ENCODE peak calls at places on chromosomes 16 and 17, in eight cellular contexts. One of them, this sample, is unnamed.

GRCh38 chr16:680967-681745 is 946 bp downstream of the STUB1 start:
- DNase-seq in NCI-H1092 treated with DMSO at 0.1 percent for 48 hours: no peak
- DNase-seq in NCI-H510A treated with DMSO at 0.1 percent for 48 hours: no peak
- DNase-seq in left colon: no peak
- DNase-seq in Ammon's horn: no peak
- DNase-seq in H54: no peak
- DNase-seq in lower leg skin: no peak
- DNase-seq in stimulated activated naive CD4-positive, alpha-beta T cell: no peak
- DNase-seq in this sample: peak

GRCh38 chr17:17414316-17414937 is 62.4 kb upstream of the MED9 start:
- DNase-seq in NCI-H510A treated with DMSO at 0.1 percent for 48 hours: no peak
- DNase-seq in stimulated activated naive CD4-positive, alpha-beta T cell: no peak
- DNase-seq in NCI-H1092 treated with DMSO at 0.1 percent for 48 hours: no peak
- DNase-seq in lower leg skin: peak
- DNase-seq in left colon: no peak
- DNase-seq in H54: no peak
- DNase-seq in Ammon's horn: peak
- DNase-seq in this sample: peak

GRCh38 chr16:4038448-4038847 is 77.8 kb downstream of the ADCY9 start:
- DNase-seq in NCI-H1092 treated with DMSO at 0.1 percent for 48 hours: no peak
- DNase-seq in NCI-H510A treated with DMSO at 0.1 percent for 48 hours: no peak
- DNase-seq in lower leg skin: no peak
- DNase-seq in Ammon's horn: no peak
- DNase-seq in stimulated activated naive CD4-positive, alpha-beta T cell: no peak
- DNase-seq in H54: no peak
- DNase-seq in left colon: no peak
- DNase-seq in this sample: no peak

GRCh38 chr17:74408262-74408661 is 23.6 kb upstream of the GPRC5C start:
- DNase-seq in NCI-H1092 treated with DMSO at 0.1 percent for 48 hours: peak
- DNase-seq in H54: no peak
- DNase-seq in stimulated activated naive CD4-positive, alpha-beta T cell: no peak
- DNase-seq in NCI-H510A treated with DMSO at 0.1 percent for 48 hours: no peak
- DNase-seq in lower leg skin: no peak
- DNase-seq in left colon: no peak
- DNase-seq in Ammon's horn: no peak
- DNase-seq in this sample: no peak

GRCh38 chr16:10839271-10839661 is 20.7 kb upstream of the TVP23A start:
- DNase-seq in NCI-H510A treated with DMSO at 0.1 percent for 48 hours: no peak
- DNase-seq in lower leg skin: no peak
- DNase-seq in left colon: no peak
- DNase-seq in NCI-H1092 treated with DMSO at 0.1 percent for 48 hours: no peak
- DNase-seq in stimulated activated naive CD4-positive, alpha-beta T cell: no peak
- DNase-seq in H54: no peak
- DNase-seq in Ammon's horn: no peak
- DNase-seq in this sample: peak

GRCh38 chr16:65410801-65411200 is 288.9 kb upstream of the CDH11 start:
- DNase-seq in Ammon's horn: no peak
- DNase-seq in lower leg skin: no peak
- DNase-seq in stimulated activated naive CD4-positive, alpha-beta T cell: no peak
- DNase-seq in left colon: no peak
- DNase-seq in H54: no peak
- DNase-seq in NCI-H1092 treated with DMSO at 0.1 percent for 48 hours: no peak
- DNase-seq in NCI-H510A treated with DMSO at 0.1 percent for 48 hours: no peak
- DNase-seq in this sample: no peak

GRCh38 chr17:17681744-17682292 is 560 bp downstream of the RAI1 start:
- DNase-seq in lower leg skin: peak
- DNase-seq in left colon: no peak
- DNase-seq in NCI-H1092 treated with DMSO at 0.1 percent for 48 hours: peak
- DNase-seq in Ammon's horn: no peak
- DNase-seq in NCI-H510A treated with DMSO at 0.1 percent for 48 hours: no peak
- DNase-seq in H54: no peak
- DNase-seq in stimulated activated naive CD4-positive, alpha-beta T cell: peak
- DNase-seq in this sample: peak

GRCh38 chr17:14813649-14814048 is 451.5 kb downstream of the PMP22 start:
- DNase-seq in H54: no peak
- DNase-seq in lower leg skin: no peak
- DNase-seq in Ammon's horn: peak
- DNase-seq in NCI-H1092 treated with DMSO at 0.1 percent for 48 hours: no peak
- DNase-seq in stimulated activated naive CD4-positive, alpha-beta T cell: peak
- DNase-seq in left colon: no peak
- DNase-seq in NCI-H510A treated with DMSO at 0.1 percent for 48 hours: no peak
- DNase-seq in this sample: no peak

GRCh38 chr17:48520631-48521045 is 10.2 kb downstream of the HOXB1 start:
- DNase-seq in NCI-H510A treated with DMSO at 0.1 percent for 48 hours: no peak
- DNase-seq in Ammon's horn: no peak
- DNase-seq in H54: no peak
- DNase-seq in left colon: no peak
- DNase-seq in NCI-H1092 treated with DMSO at 0.1 percent for 48 hours: no peak
- DNase-seq in lower leg skin: no peak
- DNase-seq in stimulated activated naive CD4-positive, alpha-beta T cell: no peak
- DNase-seq in this sample: no peak

GRCh38 chr16:8950580-8951077 is 13.1 kb downstream of the USP7 start:
- DNase-seq in H54: no peak
- DNase-seq in Ammon's horn: no peak
- DNase-seq in left colon: no peak
- DNase-seq in stimulated activated naive CD4-positive, alpha-beta T cell: no peak
- DNase-seq in lower leg skin: no peak
- DNase-seq in NCI-H1092 treated with DMSO at 0.1 percent for 48 hours: no peak
- DNase-seq in NCI-H510A treated with DMSO at 0.1 percent for 48 hours: no peak
- DNase-seq in this sample: no peak

GRCh38 chr16:69725480-69726312 is 664 bp downstream of the NQO1 start:
- DNase-seq in NCI-H1092 treated with DMSO at 0.1 percent for 48 hours: no peak
- DNase-seq in lower leg skin: no peak
- DNase-seq in left colon: no peak
- DNase-seq in H54: no peak
- DNase-seq in stimulated activated naive CD4-positive, alpha-beta T cell: no peak
- DNase-seq in NCI-H510A treated with DMSO at 0.1 percent for 48 hours: no peak
- DNase-seq in Ammon's horn: no peak
- DNase-seq in this sample: no peak

GRCh38 chr17:76081295-76082210 is 2.6 kb downstream of the ZACN start:
- DNase-seq in NCI-H1092 treated with DMSO at 0.1 percent for 48 hours: no peak
- DNase-seq in Ammon's horn: no peak
- DNase-seq in H54: no peak
- DNase-seq in NCI-H510A treated with DMSO at 0.1 percent for 48 hours: no peak
- DNase-seq in lower leg skin: no peak
- DNase-seq in stimulated activated naive CD4-positive, alpha-beta T cell: no peak
- DNase-seq in left colon: no peak
- DNase-seq in this sample: no peak

GRCh38 chr17:57985675-57985974 is 2.4 kb downstream of the VEZF1 start:
- DNase-seq in Ammon's horn: no peak
- DNase-seq in H54: peak
- DNase-seq in lower leg skin: no peak
- DNase-seq in stimulated activated naive CD4-positive, alpha-beta T cell: no peak
- DNase-seq in left colon: no peak
- DNase-seq in NCI-H1092 treated with DMSO at 0.1 percent for 48 hours: no peak
- DNase-seq in NCI-H510A treated with DMSO at 0.1 percent for 48 hours: no peak
- DNase-seq in this sample: no peak

GRCh38 chr16:57630402-57630787 is 2.0 kb downstream of the ADGRG1 start:
- DNase-seq in H54: no peak
- DNase-seq in left colon: no peak
- DNase-seq in lower leg skin: no peak
- DNase-seq in stimulated activated naive CD4-positive, alpha-beta T cell: no peak
- DNase-seq in NCI-H510A treated with DMSO at 0.1 percent for 48 hours: no peak
- DNase-seq in NCI-H1092 treated with DMSO at 0.1 percent for 48 hours: no peak
- DNase-seq in Ammon's horn: no peak
- DNase-seq in this sample: no peak

GRCh38 chr17:15456972-15457722 is 10.3 kb downstream of the CDRT4 start:
- DNase-seq in lower leg skin: peak
- DNase-seq in left colon: peak
- DNase-seq in H54: no peak
- DNase-seq in stimulated activated naive CD4-positive, alpha-beta T cell: no peak
- DNase-seq in Ammon's horn: peak
- DNase-seq in NCI-H1092 treated with DMSO at 0.1 percent for 48 hours: peak
- DNase-seq in NCI-H510A treated with DMSO at 0.1 percent for 48 hours: no peak
- DNase-seq in this sample: peak

GRCh38 chr17:14304876-14305636 is 4.2 kb downstream of the HS3ST3B1 start:
- DNase-seq in NCI-H510A treated with DMSO at 0.1 percent for 48 hours: no peak
- DNase-seq in H54: no peak
- DNase-seq in NCI-H1092 treated with DMSO at 0.1 percent for 48 hours: no peak
- DNase-seq in lower leg skin: no peak
- DNase-seq in Ammon's horn: no peak
- DNase-seq in left colon: no peak
- DNase-seq in stimulated activated naive CD4-positive, alpha-beta T cell: no peak
- DNase-seq in this sample: no peak

GRCh38 chr16:57202095-57202886 is 16.2 kb downstream of the RSPRY1 start:
- DNase-seq in stimulated activated naive CD4-positive, alpha-beta T cell: no peak
- DNase-seq in left colon: no peak
- DNase-seq in NCI-H510A treated with DMSO at 0.1 percent for 48 hours: no peak
- DNase-seq in lower leg skin: no peak
- DNase-seq in NCI-H1092 treated with DMSO at 0.1 percent for 48 hours: no peak
- DNase-seq in H54: no peak
- DNase-seq in Ammon's horn: no peak
- DNase-seq in this sample: no peak

GRCh38 chr17:28065706-28066105 is 23.2 kb downstream of the NLK start:
- DNase-seq in left colon: no peak
- DNase-seq in NCI-H510A treated with DMSO at 0.1 percent for 48 hours: no peak
- DNase-seq in H54: no peak
- DNase-seq in Ammon's horn: no peak
- DNase-seq in lower leg skin: no peak
- DNase-seq in stimulated activated naive CD4-positive, alpha-beta T cell: no peak
- DNase-seq in NCI-H1092 treated with DMSO at 0.1 percent for 48 hours: no peak
- DNase-seq in this sample: no peak

GRCh38 chr16:82016268-82016667 is 5.0 kb upstream of the SDR42E1 start:
- DNase-seq in stimulated activated naive CD4-positive, alpha-beta T cell: no peak
- DNase-seq in NCI-H1092 treated with DMSO at 0.1 percent for 48 hours: no peak
- DNase-seq in H54: peak
- DNase-seq in lower leg skin: no peak
- DNase-seq in NCI-H510A treated with DMSO at 0.1 percent for 48 hours: no peak
- DNase-seq in Ammon's horn: no peak
- DNase-seq in left colon: no peak
- DNase-seq in this sample: no peak

GRCh38 chr16:26394409-26394808 is 672.3 kb upstream of the C16orf82 start:
- DNase-seq in lower leg skin: no peak
- DNase-seq in NCI-H510A treated with DMSO at 0.1 percent for 48 hours: no peak
- DNase-seq in NCI-H1092 treated with DMSO at 0.1 percent for 48 hours: no peak
- DNase-seq in H54: no peak
- DNase-seq in stimulated activated naive CD4-positive, alpha-beta T cell: no peak
- DNase-seq in Ammon's horn: no peak
- DNase-seq in left colon: no peak
- DNase-seq in this sample: no peak

GRCh38 chr17:62595484-62595883 is 32.0 kb upstream of the MRC2 start:
- DNase-seq in Ammon's horn: no peak
- DNase-seq in NCI-H510A treated with DMSO at 0.1 percent for 48 hours: no peak
- DNase-seq in lower leg skin: no peak
- DNase-seq in H54: no peak
- DNase-seq in NCI-H1092 treated with DMSO at 0.1 percent for 48 hours: no peak
- DNase-seq in stimulated activated naive CD4-positive, alpha-beta T cell: no peak
- DNase-seq in left colon: no peak
- DNase-seq in this sample: no peak

GRCh38 chr16:4753227-4753626 is 13.7 kb downstream of the ZNF500 start:
- DNase-seq in NCI-H510A treated with DMSO at 0.1 percent for 48 hours: no peak
- DNase-seq in left colon: no peak
- DNase-seq in H54: no peak
- DNase-seq in NCI-H1092 treated with DMSO at 0.1 percent for 48 hours: no peak
- DNase-seq in stimulated activated naive CD4-positive, alpha-beta T cell: no peak
- DNase-seq in Ammon's horn: no peak
- DNase-seq in lower leg skin: no peak
- DNase-seq in this sample: no peak

GRCh38 chr17:40909755-40910154 is 24.7 kb upstream of the KRT20 start:
- DNase-seq in Ammon's horn: no peak
- DNase-seq in stimulated activated naive CD4-positive, alpha-beta T cell: no peak
- DNase-seq in NCI-H1092 treated with DMSO at 0.1 percent for 48 hours: no peak
- DNase-seq in lower leg skin: no peak
- DNase-seq in left colon: no peak
- DNase-seq in NCI-H510A treated with DMSO at 0.1 percent for 48 hours: peak
- DNase-seq in H54: no peak
- DNase-seq in this sample: no peak

GRCh38 chr17:67378444-67379250 is 1.6 kb downstream of the PITPNC1 start:
- DNase-seq in NCI-H1092 treated with DMSO at 0.1 percent for 48 hours: peak
- DNase-seq in Ammon's horn: peak
- DNase-seq in NCI-H510A treated with DMSO at 0.1 percent for 48 hours: peak
- DNase-seq in stimulated activated naive CD4-positive, alpha-beta T cell: peak
- DNase-seq in left colon: peak
- DNase-seq in lower leg skin: peak
- DNase-seq in H54: peak
- DNase-seq in this sample: peak

GRCh38 chr17:7854851-7855642 is at the start of gene TMEM88:
- DNase-seq in lower leg skin: peak
- DNase-seq in NCI-H1092 treated with DMSO at 0.1 percent for 48 hours: no peak
- DNase-seq in Ammon's horn: no peak
- DNase-seq in H54: no peak
- DNase-seq in stimulated activated naive CD4-positive, alpha-beta T cell: no peak
- DNase-seq in left colon: peak
- DNase-seq in NCI-H510A treated with DMSO at 0.1 percent for 48 hours: no peak
- DNase-seq in this sample: no peak

GRCh38 chr16:31700530-31701388 is 172.8 kb upstream of the ZNF267 start:
- DNase-seq in H54: peak
- DNase-seq in stimulated activated naive CD4-positive, alpha-beta T cell: peak
- DNase-seq in NCI-H1092 treated with DMSO at 0.1 percent for 48 hours: no peak
- DNase-seq in Ammon's horn: peak
- DNase-seq in lower leg skin: peak
- DNase-seq in NCI-H510A treated with DMSO at 0.1 percent for 48 hours: peak
- DNase-seq in left colon: peak
- DNase-seq in this sample: no peak

GRCh38 chr16:54169112-54169511 is 117.5 kb downstream of the IRX3 start:
- DNase-seq in NCI-H1092 treated with DMSO at 0.1 percent for 48 hours: no peak
- DNase-seq in stimulated activated naive CD4-positive, alpha-beta T cell: no peak
- DNase-seq in left colon: no peak
- DNase-seq in NCI-H510A treated with DMSO at 0.1 percent for 48 hours: no peak
- DNase-seq in Ammon's horn: no peak
- DNase-seq in H54: no peak
- DNase-seq in lower leg skin: no peak
- DNase-seq in this sample: no peak

This sample was measured in cerebellum.